ENCODE peak calls at places on chromosomes 2 and 18, in four cellular contexts. S is K562, U is stomach, Y is ovary. I is an unnamed sample.
A peak's percentile ranks its signal among the peaks of the same experiment; 100 is the strongest.

GRCh38 chr18:2222270-2223185 is 348.8 kb downstream of the METTL4 start:
- DNase-seq in S (no peak), U (no peak), Y (no peak), I (no peak)

GRCh38 chr2:177675256-177676220 is 283.0 kb downstream of the AGPS start:
- DNase-seq in S (no peak), U (no peak), Y (no peak), I (no peak)

GRCh38 chr2:231648579-231649174 is 56.0 kb downstream of the TEX44 start:
- DNase-seq in S (no peak), U (peak; percentile 89), Y (peak; percentile 60), I (peak; percentile 83)

GRCh38 chr2:98893871-98894270 is 42.2 kb downstream of the CRACDL start:
- DNase-seq in S (no peak), U (no peak), Y (no peak), I (no peak)

GRCh38 chr2:59312967-59313943 is 1072.1 kb upstream of the FANCL start:
- DNase-seq in S (no peak), U (no peak), Y (no peak), I (no peak)

GRCh38 chr18:66534110-66534509 is 69.8 kb downstream of the CDH19 start:
- DNase-seq in S (no peak), U (no peak), Y (no peak), I (no peak)

GRCh38 chr2:77054938-77055337 is 467.2 kb downstream of the LRRTM4 start:
- DNase-seq in S (no peak), U (no peak), Y (no peak), I (no peak)

GRCh38 chr18:7908686-7909299 is 341.7 kb downstream of the PTPRM start:
- DNase-seq in S (no peak), U (no peak), Y (no peak), I (no peak)

GRCh38 chr18:11268691-11269686 is 119.6 kb upstream of the PIEZO2 start:
- DNase-seq in S (no peak), U (no peak), Y (no peak), I (peak; percentile 74)

GRCh38 chr18:72830109-72830508 is 37.7 kb downstream of the NETO1 start:
- DNase-seq in S (no peak), U (no peak), Y (no peak), I (no peak)

GRCh38 chr2:221529943-221530652 is 42.0 kb downstream of the EPHA4 start:
- DNase-seq in S (no peak), U (no peak), Y (no peak), I (no peak)

GRCh38 chr2:118854507-118855300 is 7.3 kb upstream of the EN1 start:
- DNase-seq in S (no peak), U (no peak), Y (no peak), I (no peak)

GRCh38 chr2:94986392-94986963 is 39.0 kb upstream of the MAL start:
- DNase-seq in S (peak; percentile 56), U (peak; percentile 70), Y (no peak), I (no peak)

GRCh38 chr2:187390891-187391290 is 57.2 kb downstream of the CALCRL start:
- DNase-seq in S (no peak), U (no peak), Y (no peak), I (no peak)

GRCh38 chr2:217995741-217996141 is 7.1 kb downstream of the TNS1 start:
- DNase-seq in S (no peak), U (peak; percentile 47), Y (peak; percentile 84), I (no peak)

GRCh38 chr2:8539743-8540551 is 141.9 kb upstream of the ID2 start:
- DNase-seq in S (no peak), U (peak; percentile 68), Y (no peak), I (no peak)

GRCh38 chr2:111227716-111228141 is 107.0 kb downstream of the BCL2L11 start:
- DNase-seq in S (no peak), U (no peak), Y (no peak), I (no peak)

GRCh38 chr2:188013767-188014166 is 277.9 kb upstream of the GULP1 start:
- DNase-seq in S (no peak), U (no peak), Y (no peak), I (no peak)

GRCh38 chr2:100193334-100193733 is 50.9 kb upstream of the AFF3 start:
- DNase-seq in S (no peak), U (no peak), Y (no peak), I (no peak)

GRCh38 chr2:184047536-184047935 is 550.8 kb upstream of the ZNF804A start:
- DNase-seq in S (no peak), U (no peak), Y (no peak), I (no peak)

GRCh38 chr2:126527836-126528490 is 128.0 kb upstream of the GYPC start:
- DNase-seq in S (peak; percentile 70), U (peak; percentile 61), Y (peak; percentile 71), I (peak; percentile 74)

GRCh38 chr18:56085561-56085960 is 497.6 kb upstream of the TCF4 start:
- DNase-seq in S (no peak), U (no peak), Y (no peak), I (peak; percentile 72)

GRCh38 chr18:49340446-49340845 is 120.0 kb downstream of the DYM start:
- DNase-seq in S (no peak), U (no peak), Y (no peak), I (no peak)

GRCh38 chr2:222730346-222731065 is 59.0 kb downstream of the MOGAT1 start:
- DNase-seq in S (no peak), U (no peak), Y (no peak), I (no peak)

GRCh38 chr2:133342283-133342895 is 225.9 kb downstream of the NCKAP5 start:
- DNase-seq in S (no peak), U (no peak), Y (no peak), I (no peak)

GRCh38 chr2:197435598-197436435 is 989 bp upstream of the SF3B1 start:
- DNase-seq in S (peak; percentile 17), U (no peak), Y (no peak), I (no peak)

GRCh38 chr2:133229974-133230373 is 338.3 kb downstream of the NCKAP5 start:
- DNase-seq in S (no peak), U (no peak), Y (no peak), I (no peak)

GRCh38 chr18:80231616-80232015 is 15.7 kb downstream of the PARD6G start:
- DNase-seq in S (no peak), U (no peak), Y (no peak), I (peak; percentile 11)

GRCh38 chr18:30985753-30986152 is 56.8 kb downstream of the DSC3 start:
- DNase-seq in S (no peak), U (no peak), Y (no peak), I (no peak)

GRCh38 chr18:30987479-30988241 is 54.9 kb downstream of the DSC3 start:
- DNase-seq in S (peak; percentile 41), U (peak; percentile 27), Y (no peak), I (no peak)

GRCh38 chr18:30982285-30982992 is 60.1 kb downstream of the DSC3 start:
- DNase-seq in S (no peak), U (no peak), Y (no peak), I (no peak)
- H3K36me3 ChIP-seq in S (no peaks in the 10 kb centered on the region), U (no peaks in the 10 kb centered on the region), Y (no peaks in the 10 kb centered on the region), I (no peaks in the 10 kb centered on the region)

GRCh38 chr18:32930695-32931301 is 158.0 kb upstream of the KLHL14 start:
- DNase-seq in S (peak; percentile 10), U (no peak), Y (no peak), I (no peak)

GRCh38 chr18:32934201-32934600 is 161.4 kb upstream of the KLHL14 start:
- DNase-seq in S (no peak), U (no peak), Y (no peak), I (no peak)

GRCh38 chr18:32929213-32929612 is 156.4 kb upstream of the KLHL14 start:
- DNase-seq in S (no peak), U (no peak), Y (no peak), I (no peak)
- TF ChIP-seq EP300 in S (no peak), U (no peak), Y (no peak), I (no peak)

GRCh38 chr2:219206442-219207253 is at the start of gene ZFAND2B:
- DNase-seq in S (peak; percentile 95), U (peak; percentile 97), Y (peak; percentile 95), I (peak; percentile 97)
- TF ChIP-seq CTCF in S (no peak), U (no peak), Y (peak; percentile 27), I (peak; percentile 9)

GRCh38 chr2:38828460-38828859 is 47.3 kb downstream of the DHX57 start:
- DNase-seq in S (no peak), U (no peak), Y (no peak), I (no peak)

GRCh38 chr2:38823386-38823785 is 45.4 kb downstream of the GEMIN6 start:
- DNase-seq in S (no peak), U (no peak), Y (no peak), I (no peak)

GRCh38 chr2:38824906-38825305 is 46.9 kb downstream of the GEMIN6 start:
- DNase-seq in S (no peak), U (no peak), Y (no peak), I (no peak)

GRCh38 chr2:38830546-38831159 is 45.1 kb downstream of the DHX57 start:
- DNase-seq in S (no peak), U (no peak), Y (no peak), I (no peak)

GRCh38 chr2:38825956-38826355 is 47.9 kb downstream of the GEMIN6 start:
- DNase-seq in S (no peak), U (no peak), Y (no peak), I (no peak)
- H3K36me3 ChIP-seq in S (peaks cover 35% of the 10 kb centered on the region), U (peaks cover 76% of the 10 kb centered on the region), Y (no peaks in the 10 kb centered on the region), I (peaks cover 29% of the 10 kb centered on the region)

DNA sequence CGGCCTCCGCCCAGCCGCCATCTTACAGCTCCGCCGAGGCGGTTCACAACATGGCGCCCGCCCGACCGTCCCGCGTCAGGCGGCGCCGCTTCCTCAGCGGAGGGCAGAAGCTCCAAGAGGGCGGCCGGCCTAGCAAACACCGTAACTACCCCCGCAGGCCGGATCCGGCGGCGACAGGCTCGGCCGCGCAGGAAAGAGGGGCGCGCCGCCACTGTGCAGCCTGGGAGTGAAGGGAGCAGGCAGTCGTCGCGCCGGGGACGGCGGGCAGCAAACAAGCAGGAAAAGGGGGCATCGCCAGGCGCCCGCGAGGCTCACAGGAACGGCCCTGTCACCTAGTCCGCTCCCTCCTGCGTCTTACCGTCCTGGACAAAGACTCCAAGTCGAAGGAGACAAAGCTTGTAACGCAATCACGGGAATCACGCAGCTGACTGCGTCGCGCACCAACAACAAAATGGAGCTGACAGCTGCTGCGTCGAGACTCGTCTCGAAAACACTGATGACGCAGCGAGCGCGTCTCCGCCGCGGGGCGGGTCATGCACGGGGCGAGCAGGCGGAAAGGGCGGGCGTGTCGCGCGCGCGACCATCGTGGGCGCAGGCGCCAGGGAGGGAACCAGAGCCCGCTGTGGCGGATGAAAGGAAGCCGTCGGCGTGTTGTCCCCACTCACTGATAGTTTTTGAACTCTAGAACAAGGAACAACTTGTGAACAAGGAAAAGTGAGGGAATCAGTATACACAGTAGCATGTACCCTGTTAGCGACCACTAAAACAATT is at the start of gene CLK1:
- DNase-seq in S (peak; percentile 85), U (peak; percentile 98), Y (peak; percentile 98), I (peak; percentile 98)
- TF ChIP-seq EP300 in S (peak; percentile 38), U (no peak), Y (peak; percentile 50), I (no peak)